ENCODE peak calls at places on chromosomes 6 and 20, in four cellular contexts. X is IMR-90, Z is colonic mucosa, V is transverse colon. K is an unnamed sample. For H3K4me1, the result is how much of the 10 kb centered on the place peaks cover.

GRCh38 chr20:312067-312466 is 13.3 kb upstream of the SOX12 start:
- DNase-seq in X (no peak), Z (no peak), V (no peak), K (no peak)

GRCh38 chr6:36697481-36697903 is at the start of gene RAB44:
- DNase-seq in X (no peak), Z (no peak), V (no peak), K (no peak)

GRCh38 chr6:15137086-15137485 is 108.8 kb upstream of the JARID2 start:
- DNase-seq in X (no peak), Z (no peak), V (no peak), K (no peak)

GRCh38 chr6:33895296-33895695 is 91.5 kb upstream of the MLN start:
- DNase-seq in X (no peak), Z (no peak), V (no peak), K (no peak)

GRCh38 chr6:113684382-113684901 is 172.7 kb upstream of the MARCKS start:
- DNase-seq in X (peak), Z (no peak), V (no peak), K (no peak)

GRCh38 chr6:12693122-12693521 is 23.4 kb upstream of the PHACTR1 start:
- DNase-seq in X (no peak), Z (no peak), V (no peak), K (no peak)

GRCh38 chr6:144460224-144461095 is 175.3 kb downstream of the UTRN start:
- DNase-seq in X (no peak), Z (no peak), V (no peak), K (no peak)

GRCh38 chr6:150418825-150419594 is 50.2 kb downstream of the IYD start:
- DNase-seq in X (peak), Z (peak), V (peak), K (peak)

GRCh38 chr6:135054238-135054574 is 416 bp downstream of the HBS1L start:
- DNase-seq in X (peak), Z (no peak), V (no peak), K (no peak)

GRCh38 chr6:56349196-56349595 is 101.8 kb upstream of the COL21A1 start:
- DNase-seq in X (peak), Z (no peak), V (no peak), K (peak)

GRCh38 chr6:32774428-32774827 is 11.1 kb upstream of the HLA-DQB2 start:
- DNase-seq in X (no peak), Z (no peak), V (no peak), K (no peak)

GRCh38 chr6:6577736-6578135 is 10.8 kb upstream of the LY86 start:
- DNase-seq in X (no peak), Z (no peak), V (no peak), K (no peak)

GRCh38 chr20:47574616-47575401 is 73.1 kb downstream of the NCOA3 start:
- DNase-seq in X (peak), Z (no peak), V (no peak), K (peak)

GRCh38 chr6:121413831-121414368 is 21.5 kb upstream of the GJA1 start:
- DNase-seq in X (no peak), Z (no peak), V (no peak), K (peak)

GRCh38 chr6:109359248-109359647 is 23.0 kb downstream of the CD164 start:
- DNase-seq in X (no peak), Z (no peak), V (no peak), K (no peak)

GRCh38 chr6:109363753-109364152 is 18.5 kb downstream of the CD164 start:
- DNase-seq in X (no peak), Z (no peak), V (no peak), K (no peak)

GRCh38 chr6:109360791-109361190 is 21.5 kb downstream of the CD164 start:
- DNase-seq in X (no peak), Z (no peak), V (no peak), K (no peak)

GRCh38 chr6:109360281-109360680 is 22.0 kb downstream of the CD164 start:
- DNase-seq in X (no peak), Z (no peak), V (no peak), K (no peak)

DNA sequence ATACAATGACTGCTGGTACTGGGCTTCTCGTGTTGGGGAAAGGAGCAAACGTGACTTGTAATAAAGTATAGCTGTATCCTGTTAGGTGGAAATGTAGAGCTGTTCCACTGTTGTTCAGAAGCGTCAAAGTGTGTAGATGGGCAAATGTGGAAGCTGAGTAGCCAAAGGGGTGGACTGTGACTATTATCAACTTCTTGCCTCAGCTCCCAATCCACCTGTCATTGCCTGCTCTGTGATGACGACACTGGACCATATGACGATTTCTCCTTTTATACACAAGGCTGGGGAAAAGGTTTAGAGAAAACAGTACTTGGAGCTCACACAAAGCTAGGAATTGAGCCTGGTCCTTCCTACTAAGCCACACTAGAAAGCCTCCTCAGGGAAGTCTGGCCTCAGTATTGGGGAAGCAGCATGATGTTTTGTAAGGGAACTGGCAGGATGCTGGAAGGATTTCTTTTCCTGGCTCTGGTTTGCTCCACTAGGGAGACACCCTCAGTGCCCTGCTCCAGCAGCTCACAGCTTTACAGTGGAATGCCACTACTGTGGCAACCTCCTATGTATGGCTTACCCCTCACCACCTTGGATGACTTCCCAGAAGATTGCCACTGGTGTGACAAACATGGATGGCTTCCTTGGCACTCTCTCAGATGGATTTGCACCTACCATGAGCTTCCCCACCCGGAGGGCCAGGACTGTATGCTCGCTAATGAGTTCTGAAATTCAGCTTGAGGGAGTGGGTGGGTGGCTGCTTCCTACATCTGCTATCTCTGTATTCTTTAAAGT is 20.0 kb downstream of the CD164 start:
- DNase-seq in X (no peak), Z (no peak), V (no peak), K (no peak)
- TF ChIP-seq CTCF in X (no peak), Z (no peak), V (no peak), K (no peak)

GRCh38 chr6:107489636-107490567 is at the start of gene SOBP:
- DNase-seq in X (peak), Z (peak), V (peak), K (peak)

GRCh38 chr6:107491059-107491609 is 1.2 kb downstream of the SOBP start:
- DNase-seq in X (peak), Z (peak), V (peak), K (peak)

GRCh38 chr6:107493158-107494057 is 3.5 kb downstream of the SOBP start:
- DNase-seq in X (peak), Z (no peak), V (no peak), K (peak)

GRCh38 chr6:107490568-107491058 is 696 bp downstream of the SOBP start:
- DNase-seq in X (no peak), Z (no peak), V (no peak), K (no peak)

GRCh38 chr6:107491791-107492674 is 2.1 kb downstream of the SOBP start:
- DNase-seq in X (peak), Z (no peak), V (no peak), K (peak)
- H3K4me1 ChIP-seq in X (under half), Z (under half), V (under half), K (under half)

DNA sequence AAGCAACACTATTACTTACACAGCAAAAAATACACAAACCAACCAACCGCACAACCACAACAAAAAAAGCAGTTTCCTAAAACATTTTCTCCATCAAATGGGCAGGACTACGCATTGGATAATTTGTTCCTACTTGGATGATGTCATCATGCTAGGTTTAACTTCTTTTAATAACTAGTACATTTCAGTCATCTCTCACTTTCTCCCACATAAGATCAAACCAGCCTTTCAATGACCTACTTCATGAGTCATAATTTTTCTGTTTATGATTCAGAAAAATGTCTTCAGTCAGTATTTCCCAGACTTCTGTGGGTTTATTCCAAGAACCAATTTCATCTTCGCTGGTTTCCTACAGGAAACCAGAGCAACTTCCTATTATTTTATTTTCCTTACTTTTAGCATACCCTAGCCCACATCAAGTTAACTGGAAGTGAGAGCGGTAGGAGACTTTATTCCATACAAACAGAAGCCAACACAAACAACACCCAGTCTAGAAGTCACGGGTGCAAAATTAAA is 134.2 kb downstream of the GMDS start:
- DNase-seq in X (peak), Z (no peak), V (no peak), K (peak)
- H3K27ac ChIP-seq in X (no peak), Z (no peak), V (no peak), K (no peak)

DNA sequence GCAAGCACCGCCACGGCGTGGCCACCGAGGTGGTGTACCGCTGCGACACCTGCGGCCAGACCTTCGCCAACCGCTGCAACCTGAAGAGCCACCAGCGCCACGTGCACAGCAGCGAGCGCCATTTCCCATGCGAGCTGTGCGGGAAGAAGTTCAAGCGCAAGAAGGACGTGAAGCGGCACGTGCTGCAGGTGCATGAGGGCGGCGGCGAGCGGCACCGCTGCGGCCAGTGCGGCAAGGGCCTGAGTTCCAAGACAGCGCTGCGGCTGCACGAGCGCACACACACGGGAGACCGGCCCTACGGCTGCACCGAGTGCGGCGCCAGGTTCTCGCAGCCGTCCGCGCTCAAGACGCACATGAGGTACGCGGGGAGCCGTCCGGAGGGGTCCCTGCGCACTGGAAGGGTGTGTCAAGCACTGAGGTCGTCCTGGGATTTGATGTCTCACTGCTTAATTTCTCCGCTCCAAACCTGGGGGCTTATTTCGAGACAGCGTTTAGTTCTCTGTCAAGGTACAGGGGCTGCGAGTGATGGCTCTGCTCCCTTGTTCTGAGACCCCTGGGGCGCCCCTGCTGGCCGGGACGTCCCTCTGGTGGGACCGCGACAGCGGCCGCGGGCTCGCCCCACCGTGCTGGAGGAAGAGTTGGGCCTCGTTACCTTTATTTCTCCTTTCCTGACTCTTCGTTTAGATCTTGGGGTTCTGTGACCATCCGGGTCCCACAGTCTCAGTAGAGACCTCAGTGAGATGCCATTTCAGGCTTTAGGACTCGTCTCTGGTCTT is 3.6 kb downstream of the GZF1 start:
- DNase-seq in X (no peak), Z (no peak), V (no peak), K (no peak)
- TF ChIP-seq CTCF in X (no peak), Z (no peak), V (no peak), K (no peak)

GRCh38 chr6:158559895-158560786 is at the start of gene TMEM181:
- DNase-seq in X (peak), Z (peak), V (peak), K (peak)

GRCh38 chr6:158561247-158561884 is 1.5 kb downstream of the TMEM181 start:
- DNase-seq in X (no peak), Z (no peak), V (no peak), K (no peak)

GRCh38 chr6:158559338-158559894 is 475 bp upstream of the TMEM181 start:
- DNase-seq in X (no peak), Z (no peak), V (no peak), K (no peak)

GRCh38 chr6:158561938-158562337 is 2.0 kb downstream of the TMEM181 start:
- DNase-seq in X (no peak), Z (no peak), V (no peak), K (no peak)

GRCh38 chr6:158560787-158561246 is 926 bp downstream of the TMEM181 start:
- DNase-seq in X (no peak), Z (peak), V (peak), K (peak)
- H3K4me1 ChIP-seq in X (under half), Z (under half), V (under half), K (under half)

DNA sequence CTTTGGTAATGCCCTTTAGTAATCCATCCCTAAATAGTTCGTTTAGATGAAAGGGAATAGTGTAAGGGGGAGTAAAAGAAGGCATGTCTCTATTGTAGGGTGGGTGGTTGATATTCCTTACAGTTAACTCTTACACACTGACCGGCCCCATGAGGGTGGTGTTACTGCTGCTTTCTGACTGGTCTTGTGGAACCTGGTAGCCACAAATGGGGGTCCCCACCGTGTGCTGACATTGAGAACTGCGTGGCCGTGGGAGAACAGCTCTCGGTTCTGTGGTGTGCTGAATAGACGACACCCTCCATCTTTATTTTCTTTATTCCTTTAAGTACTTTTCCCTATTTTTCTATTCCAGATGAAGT is 19.3 kb downstream of the MRAP2 start:
- DNase-seq in X (no peak), Z (no peak), V (no peak), K (no peak)
- H3K27ac ChIP-seq in X (no peak), Z (no peak), V (no peak), K (peak)

DNA sequence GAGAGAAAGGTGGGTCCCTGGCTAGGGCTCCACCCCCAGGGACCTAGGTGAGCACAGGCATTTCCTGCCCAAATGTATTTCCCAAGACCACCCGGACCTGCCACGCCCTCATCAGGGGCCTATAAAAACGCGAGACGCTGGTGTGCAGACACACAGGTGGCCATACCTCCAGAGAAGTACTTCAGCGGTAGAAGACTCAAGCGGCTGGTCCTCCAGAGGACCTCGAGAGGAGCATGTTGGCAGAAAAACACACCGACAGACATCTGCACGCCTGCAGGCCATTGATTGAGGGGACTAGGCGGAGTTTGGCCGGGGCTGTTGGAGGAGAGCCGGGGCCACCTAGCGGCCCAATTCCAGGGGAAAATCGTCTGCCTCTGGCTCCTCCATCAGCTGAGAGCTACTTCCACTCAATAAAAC is 695.8 kb upstream of the MMS22L start:
- DNase-seq in X (no peak), Z (no peak), V (no peak), K (no peak)
- TF ChIP-seq CTCF in X (no peak), Z (no peak), V (no peak), K (no peak)

GRCh38 chr6:153088796-153089195 is 42.3 kb downstream of the RGS17 start:
- DNase-seq in X (peak), Z (no peak), V (no peak), K (no peak)

GRCh38 chr6:153085239-153085638 is 45.8 kb downstream of the RGS17 start:
- DNase-seq in X (no peak), Z (peak), V (no peak), K (no peak)

GRCh38 chr6:153090241-153090930 is 40.7 kb downstream of the RGS17 start:
- DNase-seq in X (peak), Z (no peak), V (no peak), K (peak)

GRCh38 chr6:153086225-153086990 is 44.7 kb downstream of the RGS17 start:
- DNase-seq in X (no peak), Z (no peak), V (no peak), K (no peak)

DNA sequence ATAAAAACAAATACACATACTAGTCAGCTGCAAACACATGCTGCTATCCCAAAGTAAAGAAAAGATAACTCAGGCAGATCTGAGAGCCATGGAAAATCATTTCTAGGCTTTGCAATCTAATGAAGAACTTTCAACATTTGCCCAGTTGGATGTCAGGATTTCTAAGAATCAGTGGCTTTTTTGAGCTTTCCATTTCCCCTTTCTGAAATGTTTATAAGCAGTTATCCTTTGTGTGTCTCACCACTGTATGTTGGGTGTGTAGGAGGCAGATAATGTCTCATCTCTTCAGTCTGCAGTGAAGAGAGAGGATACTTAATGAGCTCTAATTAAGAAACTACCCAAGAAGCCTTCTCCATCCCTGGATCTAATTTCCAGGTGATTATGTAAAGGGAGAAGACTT is 43.6 kb downstream of the RGS17 start:
- DNase-seq in X (no peak), Z (no peak), V (no peak), K (no peak)
- H3K4me1 ChIP-seq in X (under half), Z (under half), V (under half), K (under half)

GRCh38 chr6:125018136-125018535 is 55.9 kb downstream of the RNF217 start:
- DNase-seq in X (no peak), Z (no peak), V (no peak), K (peak)

GRCh38 chr6:125014157-125014957 is 52.1 kb downstream of the RNF217 start:
- DNase-seq in X (peak), Z (no peak), V (no peak), K (no peak)

GRCh38 chr6:125019873-125020272 is 57.6 kb downstream of the RNF217 start:
- DNase-seq in X (no peak), Z (no peak), V (no peak), K (no peak)

GRCh38 chr6:125019281-125019680 is 57.0 kb downstream of the RNF217 start:
- DNase-seq in X (no peak), Z (no peak), V (no peak), K (no peak)

GRCh38 chr6:125015152-125015551 is 52.9 kb downstream of the RNF217 start:
- DNase-seq in X (no peak), Z (no peak), V (no peak), K (no peak)
- H3K27ac ChIP-seq in X (peak), Z (no peak), V (no peak), K (no peak)